ENCODE peak calls at places on chromosomes 11 and 22, in ten cellular contexts. G is AG08395, O is A172, D is heart right ventricle, W is type B pancreatic cell, S is esophagus muscularis mucosa, C is NCI-H1092 treated with DMSO at 0.1 percent for 48 hours, N is cardiac fibroblast, P is BE2C, M is pancreas. Q is an unnamed sample.

GRCh38 chr11:133660202-133660568 is 127.9 kb upstream of the OPCML start:
- DNase-seq in D (no peak), O (no peak), G (no peak), C (no peak), M (no peak), S (no peak), P (no peak), N (no peak), W (no peak), Q (peak; percentile 72)

GRCh38 chr11:61195710-61196109 is 7.6 kb upstream of the PGA3 start:
- DNase-seq in W (no peak), N (no peak), P (no peak), O (no peak), G (no peak), M (no peak), S (no peak), C (no peak), D (no peak), Q (no peak)

GRCh38 chr11:113675003-113675471 is 31.1 kb downstream of the TMPRSS5 start:
- DNase-seq in W (no peak), M (no peak), N (peak; percentile 95), P (no peak), O (peak; percentile 89), D (no peak), C (no peak), G (peak; percentile 97), S (no peak), Q (no peak)

GRCh38 chr11:30196400-30197206 is 34.2 kb upstream of the FSHB start:
- DNase-seq in G (peak; percentile 54), D (peak; percentile 62), S (no peak), C (peak; percentile 33), P (peak; percentile 20), W (peak; percentile 75), M (peak; percentile 32), N (peak; percentile 57), O (peak; percentile 46), Q (peak; percentile 33)

GRCh38 chr11:21933095-21933494 is 259.8 kb upstream of the ANO5 start:
- DNase-seq in G (no peak), P (no peak), S (no peak), M (no peak), O (no peak), N (peak; percentile 8), D (no peak), W (no peak), C (peak; percentile 21), Q (peak; percentile 11)

GRCh38 chr11:27241316-27242122 is 121.5 kb downstream of the CCDC34 start:
- DNase-seq in C (no peak), P (no peak), D (no peak), S (no peak), G (peak; percentile 79), W (no peak), N (peak; percentile 86), M (no peak), O (peak; percentile 80), Q (no peak)

GRCh38 chr11:6228520-6228919 is 5.9 kb downstream of the FHIP1B start:
- DNase-seq in S (no peak), W (no peak), G (no peak), M (no peak), D (no peak), P (no peak), O (no peak), N (no peak), C (no peak), Q (no peak)

GRCh38 chr11:87437133-87437843 is 399.6 kb downstream of the TMEM135 start:
- DNase-seq in M (no peak), N (no peak), D (no peak), W (no peak), O (no peak), S (peak; percentile 75), P (no peak), G (no peak), C (no peak), Q (no peak)

GRCh38 chr11:112625816-112626215 is 335.4 kb upstream of the NCAM1 start:
- DNase-seq in P (no peak), N (peak; percentile 10), W (no peak), C (no peak), S (peak; percentile 24), M (no peak), D (no peak), G (no peak), O (no peak), Q (no peak)

GRCh38 chr11:68806931-68807844 is 34.5 kb downstream of the CPT1A start:
- DNase-seq in M (no peak), G (peak; percentile 69), C (no peak), O (peak; percentile 43), W (no peak), N (peak; percentile 81), S (no peak), D (no peak), P (no peak), Q (no peak)

GRCh38 chr11:44600739-44601416 is 35.4 kb downstream of the CD82 start:
- DNase-seq in P (peak; percentile 28), O (peak; percentile 63), M (no peak), N (peak; percentile 28), G (no peak), D (peak; percentile 38), S (no peak), C (peak; percentile 48), W (no peak), Q (peak; percentile 63)

GRCh38 chr22:31091106-31091975 is 10.2 kb downstream of the SMTN start:
- DNase-seq in S (no peak), D (peak; percentile 20), W (no peak), N (no peak), P (no peak), M (peak; percentile 16), G (no peak), C (no peak), O (no peak), Q (peak; percentile 83)

GRCh38 chr11:45798793-45799441 is 6.0 kb upstream of the SLC35C1 start:
- DNase-seq in D (no peak), N (no peak), S (no peak), O (no peak), P (no peak), W (peak; percentile 37), C (no peak), M (no peak), G (no peak), Q (no peak)

GRCh38 chr11:128297805-128298204 is 289.6 kb downstream of the ETS1 start:
- DNase-seq in M (no peak), C (no peak), O (no peak), P (no peak), S (no peak), G (no peak), N (no peak), W (no peak), D (no peak), Q (no peak)